ENCODE peak calls at places on chromosomes 4 and X, in six cellular contexts. V is ureter, F is astrocyte of the hippocampus, T is T-helper 1 cell, S is nephron progenitor cell, U is sciatic nerve. L is an unnamed sample.

GRCh38 chr4:37305984-37306383 is 61.4 kb downstream of the NWD2 start:
- DNase-seq in S (no peak), V (no peak), F (no peak), U (no peak), T (no peak), L (no peak)

GRCh38 chr4:111454961-111455360 is 690.3 kb upstream of the FAM241A start:
- DNase-seq in F (no peak), V (no peak), T (no peak), S (no peak), U (no peak), L (no peak)

GRCh38 chr4:89226665-89227572 is 80.7 kb downstream of the GPRIN3 start:
- DNase-seq in S (peak), U (peak), T (peak), V (peak), F (peak), L (no peak)

GRCh38 chr4:177118596-177118995 is 191.1 kb upstream of the NEIL3 start:
- DNase-seq in S (no peak), V (no peak), U (no peak), F (peak), T (no peak), L (no peak)

GRCh38 chrX:107716045-107716684 is 59.4 kb downstream of the TSC22D3 start:
- DNase-seq in S (peak), F (peak), V (no peak), T (no peak), U (peak), L (peak)

GRCh38 chrX:131083510-131084142 is 25.5 kb downstream of the ARHGAP36 start:
- DNase-seq in S (peak), V (no peak), T (no peak), U (no peak), F (no peak), L (no peak)

GRCh38 chr4:157984285-157984911 is 188.4 kb downstream of the GASK1B start:
- DNase-seq in F (no peak), V (no peak), U (no peak), T (no peak), S (no peak), L (no peak)

GRCh38 chr4:30719363-30720020 is 677 bp upstream of the PCDH7 start:
- DNase-seq in S (peak), T (no peak), F (peak), U (peak), V (peak), L (no peak)

GRCh38 chrX:1925053-1925481 is 310.2 kb downstream of the ASMT start:
- DNase-seq in V (no peak), F (peak), S (no peak), T (no peak), U (no peak), L (no peak)

GRCh38 chrX:118761950-118762725 is 34.7 kb downstream of the IL13RA1 start:
- DNase-seq in F (no peak), U (no peak), V (no peak), S (no peak), T (no peak), L (no peak)

GRCh38 chr4:140163029-140163810 is 9.2 kb upstream of the MAML3 start:
- DNase-seq in T (no peak), U (no peak), S (no peak), F (peak), V (no peak), L (no peak)

GRCh38 chrX:117996918-117997480 is 119.6 kb downstream of the KLHL13 start:
- DNase-seq in U (no peak), V (no peak), F (no peak), S (no peak), T (no peak), L (no peak)

L was measured in upper lobe of right lung.